ENCODE peak calls at places on chromosomes 13 and 19, in seven cellular contexts. D, Y, H, O, W, U and K are unnamed samples.

GRCh38 chr19:1172353-1173159 is 1.5 kb downstream of the SBNO2 start:
- DNase-seq in W (no peak), Y (no peak), O (no peak), H (peak; percentile 84), D (peak; percentile 78), U (no peak), K (peak; percentile 67)

GRCh38 chr13:98782654-98783053 is 30.2 kb upstream of the SLC15A1 start:
- DNase-seq in W (no peak), H (no peak), Y (no peak), U (no peak), D (no peak), O (no peak), K (peak; percentile 19)

GRCh38 chr19:13781547-13781946 is 7.3 kb downstream of the C19orf53 start:
- DNase-seq in H (peak; percentile 90), O (no peak), Y (peak; percentile 37), W (peak; percentile 48), D (peak; percentile 93), U (no peak), K (peak; percentile 89)

GRCh38 chr19:45955905-45956608 is 17.6 kb downstream of the NOVA2 start:
- DNase-seq in W (no peak), O (peak; percentile 81), H (no peak), Y (peak; percentile 60), D (no peak), U (no peak), K (no peak)

GRCh38 chr19:13208964-13209796 is 59.0 kb downstream of the IER2 start:
- DNase-seq in H (no peak), D (peak; percentile 56), W (no peak), U (no peak), Y (no peak), O (no peak), K (no peak)

GRCh38 chr19:19145281-19145999 is 7.2 kb upstream of the TMEM161A start:
- DNase-seq in D (no peak), H (no peak), Y (no peak), O (no peak), W (no peak), U (no peak), K (no peak)

GRCh38 chr13:110374644-110375370 is 67.7 kb downstream of the COL4A2 start:
- DNase-seq in O (no peak), W (no peak), H (no peak), U (no peak), Y (no peak), D (no peak), K (no peak)

GRCh38 chr13:36297600-36298338 is at the start of gene CCDC169:
- DNase-seq in D (peak; percentile 91), Y (no peak), H (peak; percentile 62), W (no peak), U (peak; percentile 59), O (peak; percentile 47), K (peak; percentile 48)

GRCh38 chr13:109315481-109315880 is 470.9 kb downstream of the IRS2 start:
- DNase-seq in W (no peak), U (no peak), O (no peak), Y (no peak), H (no peak), D (no peak), K (no peak)

GRCh38 chr13:51829236-51829899 is 15.6 kb downstream of the TMEM272 start:
- DNase-seq in W (no peak), D (no peak), H (no peak), Y (no peak), O (no peak), U (no peak), K (no peak)

GRCh38 chr13:30796132-30796832 is 60.9 kb downstream of the ALOX5AP start:
- DNase-seq in U (peak; percentile 11), O (no peak), W (no peak), Y (no peak), D (peak; percentile 59), H (peak; percentile 74), K (peak; percentile 80)

GRCh38 chr13:94641432-94641941 is 39.8 kb downstream of the GPR180 start:
- DNase-seq in Y (no peak), H (peak; percentile 74), W (no peak), O (no peak), D (peak; percentile 53), U (no peak), K (peak; percentile 85)